ENCODE peak calls at places on chromosomes 2 and 18, in six cellular contexts. One of them, this sample, is unnamed.

GRCh38 chr2:207133862-207134519 is 31.8 kb downstream of the KLF7 start:
- DNase-seq in IMR-90: peak
- DNase-seq in trophoblast cell: no peak
- DNase-seq in H9: no peak
- DNase-seq in H1: no peak
- DNase-seq in mesenchymal stem cell: peak
- DNase-seq in this sample: no peak

GRCh38 chr2:199463000-199463692 is 5.4 kb upstream of the SATB2 start:
- DNase-seq in IMR-90: peak
- DNase-seq in mesenchymal stem cell: peak
- DNase-seq in H9: peak
- DNase-seq in trophoblast cell: peak
- DNase-seq in H1: no peak
- DNase-seq in this sample: peak

GRCh38 chr2:178568227-178568626 is 88.0 kb downstream of the PLEKHA3 start:
- DNase-seq in H1: no peak
- DNase-seq in trophoblast cell: no peak
- DNase-seq in H9: no peak
- DNase-seq in mesenchymal stem cell: no peak
- DNase-seq in IMR-90: no peak
- DNase-seq in this sample: no peak

GRCh38 chr18:46398005-46398404 is 259.0 kb downstream of the LOXHD1 start:
- DNase-seq in IMR-90: no peak
- DNase-seq in H9: no peak
- DNase-seq in mesenchymal stem cell: no peak
- DNase-seq in H1: no peak
- DNase-seq in trophoblast cell: no peak
- DNase-seq in this sample: no peak

GRCh38 chr2:89850881-89851582 is 1159.6 kb downstream of the RPIA start:
- DNase-seq in mesenchymal stem cell: no peak
- DNase-seq in H9: no peak
- DNase-seq in trophoblast cell: no peak
- DNase-seq in H1: no peak
- DNase-seq in IMR-90: no peak
- DNase-seq in this sample: no peak

GRCh38 chr18:22694954-22695353 is 238.2 kb upstream of the RBBP8 start:
- DNase-seq in H9: peak
- DNase-seq in IMR-90: peak
- DNase-seq in H1: peak
- DNase-seq in trophoblast cell: peak
- DNase-seq in mesenchymal stem cell: peak
- DNase-seq in this sample: no peak

GRCh38 chr2:40049782-40050181 is 270.7 kb upstream of the THUMPD2 start:
- DNase-seq in trophoblast cell: no peak
- DNase-seq in mesenchymal stem cell: no peak
- DNase-seq in IMR-90: no peak
- DNase-seq in H9: no peak
- DNase-seq in H1: no peak
- DNase-seq in this sample: no peak

GRCh38 chr2:90207454-90208058 is 1516.1 kb downstream of the RPIA start:
- DNase-seq in mesenchymal stem cell: no peak
- DNase-seq in H1: no peak
- DNase-seq in trophoblast cell: peak
- DNase-seq in IMR-90: no peak
- DNase-seq in H9: no peak
- DNase-seq in this sample: no peak

GRCh38 chr2:21018290-21018689 is 25.6 kb downstream of the APOB start:
- DNase-seq in trophoblast cell: no peak
- DNase-seq in mesenchymal stem cell: no peak
- DNase-seq in H9: no peak
- DNase-seq in IMR-90: no peak
- DNase-seq in H1: no peak
- DNase-seq in this sample: no peak

GRCh38 chr2:7427293-7428060 is 510.3 kb downstream of the RNF144A start:
- DNase-seq in IMR-90: peak
- DNase-seq in H1: peak
- DNase-seq in H9: peak
- DNase-seq in trophoblast cell: peak
- DNase-seq in mesenchymal stem cell: peak
- DNase-seq in this sample: peak

GRCh38 chr2:207390302-207391095 is 139.3 kb upstream of the CREB1 start:
- DNase-seq in trophoblast cell: no peak
- DNase-seq in H9: no peak
- DNase-seq in mesenchymal stem cell: no peak
- DNase-seq in IMR-90: no peak
- DNase-seq in H1: no peak
- DNase-seq in this sample: no peak

GRCh38 chr2:69149631-69150215 is 136.7 kb downstream of the ANTXR1 start:
- DNase-seq in H1: peak
- DNase-seq in H9: peak
- DNase-seq in mesenchymal stem cell: peak
- DNase-seq in IMR-90: peak
- DNase-seq in trophoblast cell: no peak
- DNase-seq in this sample: peak

GRCh38 chr2:65261676-65262075 is 34.0 kb downstream of the ACTR2 start:
- DNase-seq in H9: no peak
- DNase-seq in IMR-90: peak
- DNase-seq in H1: no peak
- DNase-seq in mesenchymal stem cell: no peak
- DNase-seq in trophoblast cell: peak
- DNase-seq in this sample: no peak

GRCh38 chr18:23134780-23135678 is at the start of gene CABLES1:
- DNase-seq in IMR-90: peak
- DNase-seq in mesenchymal stem cell: peak
- DNase-seq in trophoblast cell: peak
- DNase-seq in H9: peak
- DNase-seq in H1: no peak
- DNase-seq in this sample: peak

GRCh38 chr2:219871396-219871795 is 244.0 kb downstream of the SLC4A3 start:
- DNase-seq in mesenchymal stem cell: no peak
- DNase-seq in IMR-90: no peak
- DNase-seq in H9: peak
- DNase-seq in trophoblast cell: no peak
- DNase-seq in H1: no peak
- DNase-seq in this sample: peak

GRCh38 chr2:17610521-17610920 is 70.0 kb downstream of the VSNL1 start:
- DNase-seq in H9: no peak
- DNase-seq in IMR-90: peak
- DNase-seq in trophoblast cell: no peak
- DNase-seq in mesenchymal stem cell: peak
- DNase-seq in H1: no peak
- DNase-seq in this sample: no peak

GRCh38 chr2:68888038-68888704 is 17.0 kb upstream of the BMP10 start:
- DNase-seq in H9: no peak
- DNase-seq in H1: no peak
- DNase-seq in IMR-90: no peak
- DNase-seq in trophoblast cell: no peak
- DNase-seq in mesenchymal stem cell: no peak
- DNase-seq in this sample: no peak

GRCh38 chr18:24659837-24660720 is 199.6 kb downstream of the HRH4 start:
- DNase-seq in trophoblast cell: no peak
- DNase-seq in H1: no peak
- DNase-seq in mesenchymal stem cell: no peak
- DNase-seq in IMR-90: peak
- DNase-seq in H9: no peak
- DNase-seq in this sample: no peak

GRCh38 chr2:63740943-63741342 is 100.8 kb upstream of the UGP2 start:
- DNase-seq in H1: no peak
- DNase-seq in H9: no peak
- DNase-seq in IMR-90: no peak
- DNase-seq in trophoblast cell: peak
- DNase-seq in mesenchymal stem cell: no peak
- DNase-seq in this sample: no peak

GRCh38 chr2:96756788-96757476 is 3.8 kb upstream of the CNNM4 start:
- DNase-seq in trophoblast cell: no peak
- DNase-seq in IMR-90: no peak
- DNase-seq in H9: no peak
- DNase-seq in mesenchymal stem cell: no peak
- DNase-seq in H1: no peak
- DNase-seq in this sample: no peak

GRCh38 chr2:11858883-11859282 is 112.5 kb downstream of the LPIN1 start:
- DNase-seq in H1: no peak
- DNase-seq in H9: no peak
- DNase-seq in mesenchymal stem cell: no peak
- DNase-seq in trophoblast cell: no peak
- DNase-seq in IMR-90: no peak
- DNase-seq in this sample: no peak

GRCh38 chr2:72085513-72085912 is 62.1 kb downstream of the CYP26B1 start:
- DNase-seq in H9: no peak
- DNase-seq in H1: no peak
- DNase-seq in mesenchymal stem cell: no peak
- DNase-seq in IMR-90: no peak
- DNase-seq in trophoblast cell: no peak
- DNase-seq in this sample: no peak

GRCh38 chr2:239106971-239107370 is 259.1 kb downstream of the TWIST2 start:
- DNase-seq in H1: no peak
- DNase-seq in H9: no peak
- DNase-seq in mesenchymal stem cell: no peak
- DNase-seq in trophoblast cell: no peak
- DNase-seq in IMR-90: no peak
- DNase-seq in this sample: no peak

GRCh38 chr2:96797066-96797625 is 18.9 kb upstream of the CNNM3 start:
- DNase-seq in H1: no peak
- DNase-seq in mesenchymal stem cell: no peak
- DNase-seq in H9: no peak
- DNase-seq in IMR-90: no peak
- DNase-seq in trophoblast cell: no peak
- DNase-seq in this sample: no peak

GRCh38 chr2:120686511-120687168 is 49.0 kb upstream of the GLI2 start:
- DNase-seq in H9: no peak
- DNase-seq in trophoblast cell: peak
- DNase-seq in H1: no peak
- DNase-seq in mesenchymal stem cell: no peak
- DNase-seq in IMR-90: no peak
- DNase-seq in this sample: no peak

GRCh38 chr18:6553234-6553900 is 138.7 kb upstream of the L3MBTL4 start:
- DNase-seq in mesenchymal stem cell: no peak
- DNase-seq in H9: no peak
- DNase-seq in IMR-90: peak
- DNase-seq in H1: no peak
- DNase-seq in trophoblast cell: no peak
- DNase-seq in this sample: no peak

GRCh38 chr18:6557470-6558245 is 142.9 kb upstream of the L3MBTL4 start:
- DNase-seq in mesenchymal stem cell: no peak
- DNase-seq in H9: peak
- DNase-seq in trophoblast cell: no peak
- DNase-seq in IMR-90: no peak
- DNase-seq in H1: no peak
- DNase-seq in this sample: no peak

GRCh38 chr18:6561029-6561861 is 146.5 kb upstream of the L3MBTL4 start:
- DNase-seq in mesenchymal stem cell: peak
- DNase-seq in IMR-90: peak
- DNase-seq in trophoblast cell: peak
- DNase-seq in H9: no peak
- DNase-seq in H1: no peak
- DNase-seq in this sample: no peak

GRCh38 chr18:6558770-6559169 is 144.1 kb upstream of the L3MBTL4 start:
- DNase-seq in trophoblast cell: no peak
- DNase-seq in H1: no peak
- DNase-seq in H9: no peak
- DNase-seq in IMR-90: no peak
- DNase-seq in mesenchymal stem cell: no peak
- DNase-seq in this sample: no peak

GRCh38 chr18:6557052-6557451 is 142.3 kb upstream of the L3MBTL4 start:
- DNase-seq in mesenchymal stem cell: peak
- DNase-seq in trophoblast cell: peak
- DNase-seq in IMR-90: no peak
- DNase-seq in H9: peak
- DNase-seq in H1: no peak
- DNase-seq in this sample: peak
- H3K18ac ChIP-seq in mesenchymal stem cell: no peak
- H3K18ac ChIP-seq in trophoblast cell: no peak
- H3K18ac ChIP-seq in IMR-90: no peak
- H3K18ac ChIP-seq in H9: no peak
- H3K18ac ChIP-seq in H1: no peak
- H3K18ac ChIP-seq in this sample: no peak

GRCh38 chr18:42977982-42978595 is 137.4 kb downstream of the RIT2 start:
- DNase-seq in mesenchymal stem cell: no peak
- DNase-seq in H9: no peak
- DNase-seq in H1: no peak
- DNase-seq in trophoblast cell: no peak
- DNase-seq in IMR-90: no peak
- DNase-seq in this sample: no peak

DNA sequence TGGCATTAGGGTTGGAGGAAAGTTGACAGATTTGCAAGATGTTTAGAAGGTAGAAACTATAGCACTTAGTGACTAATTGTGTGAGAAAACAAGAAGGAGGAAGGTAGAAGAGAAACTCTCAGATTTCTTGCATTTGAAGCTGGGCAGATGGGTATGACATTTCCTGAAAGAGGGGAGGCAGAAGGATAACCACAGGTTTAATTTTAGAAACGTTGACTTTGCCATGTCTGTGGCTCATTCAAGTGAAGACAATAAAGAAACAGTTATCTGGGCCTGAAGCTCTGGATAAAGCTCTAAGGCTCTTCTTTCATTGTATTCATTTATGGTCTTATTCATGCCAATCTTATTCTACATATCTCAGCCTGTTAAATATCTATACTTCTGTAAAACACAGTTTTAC is 138.6 kb downstream of the RIT2 start:
- DNase-seq in IMR-90: no peak
- DNase-seq in H9: no peak
- DNase-seq in mesenchymal stem cell: no peak
- DNase-seq in H1: no peak
- DNase-seq in trophoblast cell: no peak
- DNase-seq in this sample: no peak
- H2BK5ac ChIP-seq in IMR-90: no peak
- H2BK5ac ChIP-seq in H9: no peak
- H2BK5ac ChIP-seq in mesenchymal stem cell: no peak
- H2BK5ac ChIP-seq in H1: no peak
- H2BK5ac ChIP-seq in trophoblast cell: no peak
- H2BK5ac ChIP-seq in this sample: no peak

GRCh38 chr18:53660306-53660705 is 564.2 kb downstream of the MBD2 start:
- DNase-seq in IMR-90: no peak
- DNase-seq in trophoblast cell: peak
- DNase-seq in H9: no peak
- DNase-seq in mesenchymal stem cell: no peak
- DNase-seq in H1: no peak
- DNase-seq in this sample: no peak

DNA sequence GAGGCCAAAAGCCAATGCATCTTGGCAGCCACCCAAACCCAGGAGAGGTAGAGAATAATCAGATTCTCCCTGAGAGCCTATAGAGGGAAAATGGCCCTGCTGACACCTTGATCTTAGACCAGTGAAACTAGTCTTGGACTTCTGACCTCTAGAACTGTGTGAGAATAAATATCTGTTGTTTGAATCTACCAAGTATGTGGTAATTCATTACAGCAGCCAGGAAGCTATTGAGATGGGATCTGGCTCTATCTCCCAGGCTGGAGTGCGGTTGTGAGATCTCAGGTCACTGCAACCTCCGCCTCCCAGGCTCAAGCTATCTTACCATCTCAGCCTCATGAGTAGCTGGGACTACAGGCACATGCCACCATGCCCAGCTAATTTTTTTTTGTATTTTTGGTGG is 567.2 kb downstream of the MBD2 start:
- DNase-seq in H1: no peak
- DNase-seq in trophoblast cell: peak
- DNase-seq in H9: no peak
- DNase-seq in IMR-90: no peak
- DNase-seq in mesenchymal stem cell: no peak
- DNase-seq in this sample: no peak
- H3K14ac ChIP-seq in H1: no peak
- H3K14ac ChIP-seq in trophoblast cell: no peak
- H3K14ac ChIP-seq in H9: no peak
- H3K14ac ChIP-seq in IMR-90: no peak
- H3K14ac ChIP-seq in mesenchymal stem cell: no peak
- H3K14ac ChIP-seq in this sample: no peak

GRCh38 chr2:165953655-165954606 is at the start of gene TTC21B:
- DNase-seq in trophoblast cell: peak
- DNase-seq in H9: peak
- DNase-seq in IMR-90: peak
- DNase-seq in mesenchymal stem cell: peak
- DNase-seq in H1: peak
- DNase-seq in this sample: peak
- H3K18ac ChIP-seq in trophoblast cell: peak
- H3K18ac ChIP-seq in H9: peak
- H3K18ac ChIP-seq in IMR-90: no peak
- H3K18ac ChIP-seq in mesenchymal stem cell: peak
- H3K18ac ChIP-seq in H1: peak
- H3K18ac ChIP-seq in this sample: peak

This sample was measured in neuronal stem cell.